ENCODE peak calls at places on chromosomes 3 and 15, in eight cellular contexts. One of them, this sample, is unnamed.
A peak's percentile ranks its signal among the peaks of the same experiment; 100 is the strongest.

GRCh38 chr3:170128977-170129431 is 52.5 kb downstream of the PHC3 start:
- DNase-seq in stimulated activated CD8-positive, alpha-beta memory T cell treated with anti-CD3 and anti-CD28 coated beads, Interleukin-4, amount 100 ng/mL, for 1 hour: no peak
- DNase-seq in M059J: peak; percentile 46
- DNase-seq in activated T-helper 1 cell treated with anti-CD3 and anti-CD28 coated beads, Interleukin-2, amount 50 U/mL, for 16 hours: no peak
- DNase-seq in transverse colon: no peak
- DNase-seq in mucosa of gallbladder: no peak
- DNase-seq in nephron progenitor cell: no peak
- DNase-seq in NCI-H1048: no peak
- DNase-seq in this sample: peak; percentile 10

GRCh38 chr15:80689297-80689696 is 5.8 kb upstream of the ABHD17C start:
- DNase-seq in stimulated activated CD8-positive, alpha-beta memory T cell treated with anti-CD3 and anti-CD28 coated beads, Interleukin-4, amount 100 ng/mL, for 1 hour: no peak
- DNase-seq in M059J: no peak
- DNase-seq in activated T-helper 1 cell treated with anti-CD3 and anti-CD28 coated beads, Interleukin-2, amount 50 U/mL, for 16 hours: no peak
- DNase-seq in transverse colon: no peak
- DNase-seq in mucosa of gallbladder: no peak
- DNase-seq in nephron progenitor cell: no peak
- DNase-seq in NCI-H1048: no peak
- DNase-seq in this sample: no peak

GRCh38 chr15:75362642-75363249 is 5.7 kb downstream of the MAN2C1 start:
- DNase-seq in stimulated activated CD8-positive, alpha-beta memory T cell treated with anti-CD3 and anti-CD28 coated beads, Interleukin-4, amount 100 ng/mL, for 1 hour: no peak
- DNase-seq in M059J: no peak
- DNase-seq in activated T-helper 1 cell treated with anti-CD3 and anti-CD28 coated beads, Interleukin-2, amount 50 U/mL, for 16 hours: no peak
- DNase-seq in transverse colon: no peak
- DNase-seq in mucosa of gallbladder: no peak
- DNase-seq in nephron progenitor cell: no peak
- DNase-seq in NCI-H1048: no peak
- DNase-seq in this sample: no peak

GRCh38 chr3:118408431-118408830 is 626.2 kb downstream of the IGSF11 start:
- DNase-seq in stimulated activated CD8-positive, alpha-beta memory T cell treated with anti-CD3 and anti-CD28 coated beads, Interleukin-4, amount 100 ng/mL, for 1 hour: no peak
- DNase-seq in M059J: peak; percentile 25
- DNase-seq in activated T-helper 1 cell treated with anti-CD3 and anti-CD28 coated beads, Interleukin-2, amount 50 U/mL, for 16 hours: no peak
- DNase-seq in transverse colon: no peak
- DNase-seq in mucosa of gallbladder: no peak
- DNase-seq in nephron progenitor cell: no peak
- DNase-seq in NCI-H1048: no peak
- DNase-seq in this sample: no peak

GRCh38 chr15:70188286-70188685 is 90.6 kb upstream of the TLE3 start:
- DNase-seq in stimulated activated CD8-positive, alpha-beta memory T cell treated with anti-CD3 and anti-CD28 coated beads, Interleukin-4, amount 100 ng/mL, for 1 hour: no peak
- DNase-seq in M059J: no peak
- DNase-seq in activated T-helper 1 cell treated with anti-CD3 and anti-CD28 coated beads, Interleukin-2, amount 50 U/mL, for 16 hours: no peak
- DNase-seq in transverse colon: no peak
- DNase-seq in mucosa of gallbladder: no peak
- DNase-seq in nephron progenitor cell: no peak
- DNase-seq in NCI-H1048: no peak
- DNase-seq in this sample: no peak

GRCh38 chr3:184761120-184761841 is 49.4 kb upstream of the MAGEF1 start:
- DNase-seq in stimulated activated CD8-positive, alpha-beta memory T cell treated with anti-CD3 and anti-CD28 coated beads, Interleukin-4, amount 100 ng/mL, for 1 hour: no peak
- DNase-seq in M059J: no peak
- DNase-seq in activated T-helper 1 cell treated with anti-CD3 and anti-CD28 coated beads, Interleukin-2, amount 50 U/mL, for 16 hours: no peak
- DNase-seq in transverse colon: no peak
- DNase-seq in mucosa of gallbladder: no peak
- DNase-seq in nephron progenitor cell: no peak
- DNase-seq in NCI-H1048: no peak
- DNase-seq in this sample: no peak

GRCh38 chr15:63588826-63589225 is 8.4 kb upstream of the FBXL22 start:
- DNase-seq in stimulated activated CD8-positive, alpha-beta memory T cell treated with anti-CD3 and anti-CD28 coated beads, Interleukin-4, amount 100 ng/mL, for 1 hour: no peak
- DNase-seq in M059J: no peak
- DNase-seq in activated T-helper 1 cell treated with anti-CD3 and anti-CD28 coated beads, Interleukin-2, amount 50 U/mL, for 16 hours: no peak
- DNase-seq in transverse colon: no peak
- DNase-seq in mucosa of gallbladder: no peak
- DNase-seq in nephron progenitor cell: no peak
- DNase-seq in NCI-H1048: no peak
- DNase-seq in this sample: no peak

GRCh38 chr3:122797291-122797690 is 2.4 kb downstream of the SLC49A4 start:
- DNase-seq in stimulated activated CD8-positive, alpha-beta memory T cell treated with anti-CD3 and anti-CD28 coated beads, Interleukin-4, amount 100 ng/mL, for 1 hour: no peak
- DNase-seq in M059J: no peak
- DNase-seq in activated T-helper 1 cell treated with anti-CD3 and anti-CD28 coated beads, Interleukin-2, amount 50 U/mL, for 16 hours: no peak
- DNase-seq in transverse colon: no peak
- DNase-seq in mucosa of gallbladder: no peak
- DNase-seq in nephron progenitor cell: no peak
- DNase-seq in NCI-H1048: no peak
- DNase-seq in this sample: no peak

GRCh38 chr3:126718506-126719445 is 14.7 kb downstream of the CHCHD6 start:
- DNase-seq in stimulated activated CD8-positive, alpha-beta memory T cell treated with anti-CD3 and anti-CD28 coated beads, Interleukin-4, amount 100 ng/mL, for 1 hour: no peak
- DNase-seq in M059J: no peak
- DNase-seq in activated T-helper 1 cell treated with anti-CD3 and anti-CD28 coated beads, Interleukin-2, amount 50 U/mL, for 16 hours: no peak
- DNase-seq in transverse colon: no peak
- DNase-seq in mucosa of gallbladder: no peak
- DNase-seq in nephron progenitor cell: no peak
- DNase-seq in NCI-H1048: no peak
- DNase-seq in this sample: no peak

GRCh38 chr15:74958320-74958907 is 1.8 kb upstream of the RPP25 start:
- DNase-seq in stimulated activated CD8-positive, alpha-beta memory T cell treated with anti-CD3 and anti-CD28 coated beads, Interleukin-4, amount 100 ng/mL, for 1 hour: no peak
- DNase-seq in M059J: peak; percentile 64
- DNase-seq in activated T-helper 1 cell treated with anti-CD3 and anti-CD28 coated beads, Interleukin-2, amount 50 U/mL, for 16 hours: no peak
- DNase-seq in transverse colon: peak; percentile 87
- DNase-seq in mucosa of gallbladder: peak; percentile 59
- DNase-seq in nephron progenitor cell: peak; percentile 51
- DNase-seq in NCI-H1048: no peak
- DNase-seq in this sample: peak; percentile 24

GRCh38 chr15:85793641-85794597 is 806 bp downstream of the KLHL25 start:
- DNase-seq in stimulated activated CD8-positive, alpha-beta memory T cell treated with anti-CD3 and anti-CD28 coated beads, Interleukin-4, amount 100 ng/mL, for 1 hour: no peak
- DNase-seq in M059J: peak; percentile 37
- DNase-seq in activated T-helper 1 cell treated with anti-CD3 and anti-CD28 coated beads, Interleukin-2, amount 50 U/mL, for 16 hours: no peak
- DNase-seq in transverse colon: peak; percentile 53
- DNase-seq in mucosa of gallbladder: no peak
- DNase-seq in nephron progenitor cell: peak; percentile 56
- DNase-seq in NCI-H1048: no peak
- DNase-seq in this sample: peak; percentile 53

GRCh38 chr3:11238057-11238456 is 34.1 kb upstream of the ATG7 start:
- DNase-seq in stimulated activated CD8-positive, alpha-beta memory T cell treated with anti-CD3 and anti-CD28 coated beads, Interleukin-4, amount 100 ng/mL, for 1 hour: no peak
- DNase-seq in M059J: peak; percentile 90
- DNase-seq in activated T-helper 1 cell treated with anti-CD3 and anti-CD28 coated beads, Interleukin-2, amount 50 U/mL, for 16 hours: no peak
- DNase-seq in transverse colon: no peak
- DNase-seq in mucosa of gallbladder: no peak
- DNase-seq in nephron progenitor cell: no peak
- DNase-seq in NCI-H1048: no peak
- DNase-seq in this sample: no peak

GRCh38 chr3:170222647-170223541 is 670 bp downstream of the PRKCI start:
- DNase-seq in stimulated activated CD8-positive, alpha-beta memory T cell treated with anti-CD3 and anti-CD28 coated beads, Interleukin-4, amount 100 ng/mL, for 1 hour: peak; percentile 3
- DNase-seq in M059J: peak; percentile 50
- DNase-seq in activated T-helper 1 cell treated with anti-CD3 and anti-CD28 coated beads, Interleukin-2, amount 50 U/mL, for 16 hours: peak; percentile 6
- DNase-seq in transverse colon: peak; percentile 37
- DNase-seq in mucosa of gallbladder: no peak
- DNase-seq in nephron progenitor cell: no peak
- DNase-seq in NCI-H1048: no peak
- DNase-seq in this sample: peak; percentile 44

GRCh38 chr3:146209371-146209770 is 41.5 kb downstream of the PLSCR4 start:
- DNase-seq in stimulated activated CD8-positive, alpha-beta memory T cell treated with anti-CD3 and anti-CD28 coated beads, Interleukin-4, amount 100 ng/mL, for 1 hour: no peak
- DNase-seq in M059J: no peak
- DNase-seq in activated T-helper 1 cell treated with anti-CD3 and anti-CD28 coated beads, Interleukin-2, amount 50 U/mL, for 16 hours: no peak
- DNase-seq in transverse colon: no peak
- DNase-seq in mucosa of gallbladder: no peak
- DNase-seq in nephron progenitor cell: no peak
- DNase-seq in NCI-H1048: no peak
- DNase-seq in this sample: no peak

GRCh38 chr3:106457278-106458210 is 588.7 kb upstream of the CBLB start:
- DNase-seq in stimulated activated CD8-positive, alpha-beta memory T cell treated with anti-CD3 and anti-CD28 coated beads, Interleukin-4, amount 100 ng/mL, for 1 hour: no peak
- DNase-seq in M059J: peak; percentile 99
- DNase-seq in activated T-helper 1 cell treated with anti-CD3 and anti-CD28 coated beads, Interleukin-2, amount 50 U/mL, for 16 hours: no peak
- DNase-seq in transverse colon: no peak
- DNase-seq in mucosa of gallbladder: no peak
- DNase-seq in nephron progenitor cell: no peak
- DNase-seq in NCI-H1048: no peak
- DNase-seq in this sample: no peak

GRCh38 chr15:62603757-62604156 is 438.7 kb upstream of the C2CD4B start:
- DNase-seq in stimulated activated CD8-positive, alpha-beta memory T cell treated with anti-CD3 and anti-CD28 coated beads, Interleukin-4, amount 100 ng/mL, for 1 hour: no peak
- DNase-seq in M059J: peak; percentile 64
- DNase-seq in activated T-helper 1 cell treated with anti-CD3 and anti-CD28 coated beads, Interleukin-2, amount 50 U/mL, for 16 hours: no peak
- DNase-seq in transverse colon: peak; percentile 35
- DNase-seq in mucosa of gallbladder: no peak
- DNase-seq in nephron progenitor cell: no peak
- DNase-seq in NCI-H1048: no peak
- DNase-seq in this sample: no peak

GRCh38 chr3:195100903-195101591 is 169.9 kb downstream of the XXYLT1 start:
- DNase-seq in stimulated activated CD8-positive, alpha-beta memory T cell treated with anti-CD3 and anti-CD28 coated beads, Interleukin-4, amount 100 ng/mL, for 1 hour: no peak
- DNase-seq in M059J: no peak
- DNase-seq in activated T-helper 1 cell treated with anti-CD3 and anti-CD28 coated beads, Interleukin-2, amount 50 U/mL, for 16 hours: no peak
- DNase-seq in transverse colon: peak; percentile 29
- DNase-seq in mucosa of gallbladder: no peak
- DNase-seq in nephron progenitor cell: no peak
- DNase-seq in NCI-H1048: no peak
- DNase-seq in this sample: peak; percentile 55

GRCh38 chr3:32947466-32948238 is 3.8 kb upstream of the CCR4 start:
- DNase-seq in stimulated activated CD8-positive, alpha-beta memory T cell treated with anti-CD3 and anti-CD28 coated beads, Interleukin-4, amount 100 ng/mL, for 1 hour: peak; percentile 89
- DNase-seq in M059J: peak; percentile 75
- DNase-seq in activated T-helper 1 cell treated with anti-CD3 and anti-CD28 coated beads, Interleukin-2, amount 50 U/mL, for 16 hours: peak; percentile 95
- DNase-seq in transverse colon: peak; percentile 89
- DNase-seq in mucosa of gallbladder: peak; percentile 83
- DNase-seq in nephron progenitor cell: peak; percentile 88
- DNase-seq in NCI-H1048: peak; percentile 54
- DNase-seq in this sample: peak; percentile 58

GRCh38 chr3:12522721-12523120 is 22.6 kb downstream of the MKRN2OS start:
- DNase-seq in stimulated activated CD8-positive, alpha-beta memory T cell treated with anti-CD3 and anti-CD28 coated beads, Interleukin-4, amount 100 ng/mL, for 1 hour: no peak
- DNase-seq in M059J: no peak
- DNase-seq in activated T-helper 1 cell treated with anti-CD3 and anti-CD28 coated beads, Interleukin-2, amount 50 U/mL, for 16 hours: no peak
- DNase-seq in transverse colon: no peak
- DNase-seq in mucosa of gallbladder: peak; percentile 29
- DNase-seq in nephron progenitor cell: no peak
- DNase-seq in NCI-H1048: no peak
- DNase-seq in this sample: no peak

GRCh38 chr3:50342818-50343633 is 2.4 kb upstream of the RASSF1 start:
- DNase-seq in stimulated activated CD8-positive, alpha-beta memory T cell treated with anti-CD3 and anti-CD28 coated beads, Interleukin-4, amount 100 ng/mL, for 1 hour: no peak
- DNase-seq in M059J: no peak
- DNase-seq in activated T-helper 1 cell treated with anti-CD3 and anti-CD28 coated beads, Interleukin-2, amount 50 U/mL, for 16 hours: no peak
- DNase-seq in transverse colon: no peak
- DNase-seq in mucosa of gallbladder: no peak
- DNase-seq in nephron progenitor cell: no peak
- DNase-seq in NCI-H1048: no peak
- DNase-seq in this sample: no peak

GRCh38 chr15:68268405-68268804 is 9.1 kb upstream of the FEM1B start:
- DNase-seq in stimulated activated CD8-positive, alpha-beta memory T cell treated with anti-CD3 and anti-CD28 coated beads, Interleukin-4, amount 100 ng/mL, for 1 hour: no peak
- DNase-seq in M059J: no peak
- DNase-seq in activated T-helper 1 cell treated with anti-CD3 and anti-CD28 coated beads, Interleukin-2, amount 50 U/mL, for 16 hours: no peak
- DNase-seq in transverse colon: no peak
- DNase-seq in mucosa of gallbladder: no peak
- DNase-seq in nephron progenitor cell: no peak
- DNase-seq in NCI-H1048: peak; percentile 61
- DNase-seq in this sample: no peak

GRCh38 chr3:3801510-3801841 is 2.2 kb downstream of the LRRN1 start:
- DNase-seq in stimulated activated CD8-positive, alpha-beta memory T cell treated with anti-CD3 and anti-CD28 coated beads, Interleukin-4, amount 100 ng/mL, for 1 hour: no peak
- DNase-seq in M059J: no peak
- DNase-seq in activated T-helper 1 cell treated with anti-CD3 and anti-CD28 coated beads, Interleukin-2, amount 50 U/mL, for 16 hours: no peak
- DNase-seq in transverse colon: no peak
- DNase-seq in mucosa of gallbladder: no peak
- DNase-seq in nephron progenitor cell: no peak
- DNase-seq in NCI-H1048: no peak
- DNase-seq in this sample: no peak

GRCh38 chr15:59352683-59353082 is 20.0 kb downstream of the MYO1E start:
- DNase-seq in stimulated activated CD8-positive, alpha-beta memory T cell treated with anti-CD3 and anti-CD28 coated beads, Interleukin-4, amount 100 ng/mL, for 1 hour: no peak
- DNase-seq in M059J: no peak
- DNase-seq in activated T-helper 1 cell treated with anti-CD3 and anti-CD28 coated beads, Interleukin-2, amount 50 U/mL, for 16 hours: no peak
- DNase-seq in transverse colon: no peak
- DNase-seq in mucosa of gallbladder: no peak
- DNase-seq in nephron progenitor cell: no peak
- DNase-seq in NCI-H1048: no peak
- DNase-seq in this sample: no peak

GRCh38 chr3:155995525-155996370 is 124.6 kb upstream of the KCNAB1 start:
- DNase-seq in stimulated activated CD8-positive, alpha-beta memory T cell treated with anti-CD3 and anti-CD28 coated beads, Interleukin-4, amount 100 ng/mL, for 1 hour: no peak
- DNase-seq in M059J: peak; percentile 58
- DNase-seq in activated T-helper 1 cell treated with anti-CD3 and anti-CD28 coated beads, Interleukin-2, amount 50 U/mL, for 16 hours: no peak
- DNase-seq in transverse colon: no peak
- DNase-seq in mucosa of gallbladder: no peak
- DNase-seq in nephron progenitor cell: no peak
- DNase-seq in NCI-H1048: no peak
- DNase-seq in this sample: no peak

GRCh38 chr3:134880431-134880830 is 85.4 kb downstream of the EPHB1 start:
- DNase-seq in stimulated activated CD8-positive, alpha-beta memory T cell treated with anti-CD3 and anti-CD28 coated beads, Interleukin-4, amount 100 ng/mL, for 1 hour: no peak
- DNase-seq in M059J: no peak
- DNase-seq in activated T-helper 1 cell treated with anti-CD3 and anti-CD28 coated beads, Interleukin-2, amount 50 U/mL, for 16 hours: no peak
- DNase-seq in transverse colon: no peak
- DNase-seq in mucosa of gallbladder: no peak
- DNase-seq in nephron progenitor cell: no peak
- DNase-seq in NCI-H1048: no peak
- DNase-seq in this sample: no peak

GRCh38 chr15:69092159-69092558 is 68.3 kb upstream of the GLCE start:
- DNase-seq in stimulated activated CD8-positive, alpha-beta memory T cell treated with anti-CD3 and anti-CD28 coated beads, Interleukin-4, amount 100 ng/mL, for 1 hour: no peak
- DNase-seq in M059J: peak; percentile 92
- DNase-seq in activated T-helper 1 cell treated with anti-CD3 and anti-CD28 coated beads, Interleukin-2, amount 50 U/mL, for 16 hours: no peak
- DNase-seq in transverse colon: no peak
- DNase-seq in mucosa of gallbladder: peak; percentile 26
- DNase-seq in nephron progenitor cell: no peak
- DNase-seq in NCI-H1048: no peak
- DNase-seq in this sample: no peak

GRCh38 chr3:136893848-136894443 is 31.9 kb downstream of the NCK1 start:
- DNase-seq in stimulated activated CD8-positive, alpha-beta memory T cell treated with anti-CD3 and anti-CD28 coated beads, Interleukin-4, amount 100 ng/mL, for 1 hour: no peak
- DNase-seq in M059J: peak; percentile 93
- DNase-seq in activated T-helper 1 cell treated with anti-CD3 and anti-CD28 coated beads, Interleukin-2, amount 50 U/mL, for 16 hours: no peak
- DNase-seq in transverse colon: no peak
- DNase-seq in mucosa of gallbladder: no peak
- DNase-seq in nephron progenitor cell: no peak
- DNase-seq in NCI-H1048: no peak
- DNase-seq in this sample: no peak

GRCh38 chr15:60649845-60650548 is 171.1 kb upstream of the ICE2 start:
- DNase-seq in stimulated activated CD8-positive, alpha-beta memory T cell treated with anti-CD3 and anti-CD28 coated beads, Interleukin-4, amount 100 ng/mL, for 1 hour: no peak
- DNase-seq in M059J: no peak
- DNase-seq in activated T-helper 1 cell treated with anti-CD3 and anti-CD28 coated beads, Interleukin-2, amount 50 U/mL, for 16 hours: no peak
- DNase-seq in transverse colon: peak; percentile 21
- DNase-seq in mucosa of gallbladder: no peak
- DNase-seq in nephron progenitor cell: no peak
- DNase-seq in NCI-H1048: no peak
- DNase-seq in this sample: no peak

GRCh38 chr3:100902572-100902971 is 90.6 kb downstream of the ABI3BP start:
- DNase-seq in stimulated activated CD8-positive, alpha-beta memory T cell treated with anti-CD3 and anti-CD28 coated beads, Interleukin-4, amount 100 ng/mL, for 1 hour: no peak
- DNase-seq in M059J: peak; percentile 60
- DNase-seq in activated T-helper 1 cell treated with anti-CD3 and anti-CD28 coated beads, Interleukin-2, amount 50 U/mL, for 16 hours: no peak
- DNase-seq in transverse colon: no peak
- DNase-seq in mucosa of gallbladder: no peak
- DNase-seq in nephron progenitor cell: no peak
- DNase-seq in NCI-H1048: no peak
- DNase-seq in this sample: no peak

GRCh38 chr3:172042136-172042535 is 2.8 kb downstream of the FNDC3B start:
- DNase-seq in stimulated activated CD8-positive, alpha-beta memory T cell treated with anti-CD3 and anti-CD28 coated beads, Interleukin-4, amount 100 ng/mL, for 1 hour: no peak
- DNase-seq in M059J: no peak
- DNase-seq in activated T-helper 1 cell treated with anti-CD3 and anti-CD28 coated beads, Interleukin-2, amount 50 U/mL, for 16 hours: no peak
- DNase-seq in transverse colon: no peak
- DNase-seq in mucosa of gallbladder: no peak
- DNase-seq in nephron progenitor cell: no peak
- DNase-seq in NCI-H1048: no peak
- DNase-seq in this sample: no peak

GRCh38 chr3:12350151-12350813 is 61.4 kb downstream of the PPARG start:
- DNase-seq in stimulated activated CD8-positive, alpha-beta memory T cell treated with anti-CD3 and anti-CD28 coated beads, Interleukin-4, amount 100 ng/mL, for 1 hour: no peak
- DNase-seq in M059J: peak; percentile 46
- DNase-seq in activated T-helper 1 cell treated with anti-CD3 and anti-CD28 coated beads, Interleukin-2, amount 50 U/mL, for 16 hours: no peak
- DNase-seq in transverse colon: no peak
- DNase-seq in mucosa of gallbladder: peak; percentile 68
- DNase-seq in nephron progenitor cell: no peak
- DNase-seq in NCI-H1048: no peak
- DNase-seq in this sample: no peak

GRCh38 chr3:53219897-53220483 is 35.8 kb downstream of the TKT start:
- DNase-seq in stimulated activated CD8-positive, alpha-beta memory T cell treated with anti-CD3 and anti-CD28 coated beads, Interleukin-4, amount 100 ng/mL, for 1 hour: peak; percentile 34
- DNase-seq in M059J: peak; percentile 73
- DNase-seq in activated T-helper 1 cell treated with anti-CD3 and anti-CD28 coated beads, Interleukin-2, amount 50 U/mL, for 16 hours: peak; percentile 44
- DNase-seq in transverse colon: peak; percentile 88
- DNase-seq in mucosa of gallbladder: peak; percentile 83
- DNase-seq in nephron progenitor cell: peak; percentile 90
- DNase-seq in NCI-H1048: peak; percentile 53
- DNase-seq in this sample: peak; percentile 86

This sample was measured in germinal center.